ENCODE peak calls at places on chromosomes 13 and 19, in seven cellular contexts. Y is heart right ventricle, T is WERI-Rb-1, K is fibroblast of lung, X is H7, C is endothelial cell of umbilical vein, W is stomach. A is an unnamed sample.

GRCh38 chr19:40219721-40220276 is 1.6 kb upstream of the TTC9B start:
- DNase-seq in K (peak; percentile 79), T (no peak), Y (no peak), C (peak; percentile 85), X (no peak), W (no peak), A (no peak)

GRCh38 chr19:46461537-46461936 is 9.8 kb downstream of the PNMA8A start:
- DNase-seq in X (no peak), W (no peak), T (no peak), K (no peak), Y (no peak), C (no peak), A (no peak)

GRCh38 chr13:21402586-21403307 is 56.4 kb downstream of the ZDHHC20 start:
- DNase-seq in X (no peak), C (peak; percentile 16), T (no peak), Y (no peak), W (no peak), K (peak; percentile 43), A (no peak)

GRCh38 chr13:75902166-75903104 is 266.3 kb downstream of the LMO7 start:
- DNase-seq in X (no peak), Y (no peak), C (no peak), W (no peak), T (no peak), K (no peak), A (no peak)

GRCh38 chr13:100130092-100130491 is 41.2 kb downstream of the PCCA start:
- DNase-seq in K (peak; percentile 62), T (no peak), X (no peak), Y (no peak), W (no peak), C (peak; percentile 73), A (no peak)

GRCh38 chr19:329876-330275 is 14.7 kb downstream of the MIER2 start:
- DNase-seq in T (no peak), W (no peak), X (peak; percentile 14), K (no peak), C (no peak), Y (no peak), A (no peak)

GRCh38 chr13:42970824-42971669 is 21.0 kb downstream of the EPSTI1 start:
- DNase-seq in T (peak; percentile 9), X (peak; percentile 74), K (peak; percentile 37), C (peak; percentile 59), W (peak; percentile 47), Y (no peak), A (no peak)

GRCh38 chr13:81577601-81578000 is 1236.7 kb upstream of the SPRY2 start:
- DNase-seq in K (peak; percentile 26), C (no peak), W (no peak), Y (no peak), X (peak; percentile 27), T (no peak), A (no peak)

GRCh38 chr13:41402695-41403511 is 54.4 kb upstream of the RGCC start:
- DNase-seq in K (no peak), T (peak; percentile 8), W (no peak), X (peak; percentile 18), C (no peak), Y (no peak), A (no peak)

GRCh38 chr13:95438297-95438696 is 114.2 kb upstream of the CLDN10 start:
- DNase-seq in Y (no peak), K (no peak), C (peak; percentile 19), X (no peak), T (no peak), W (no peak), A (no peak)

GRCh38 chr13:43574601-43575000 is 212.2 kb downstream of the ENOX1 start:
- DNase-seq in X (no peak), C (no peak), Y (no peak), W (no peak), K (peak; percentile 23), T (no peak), A (no peak)

DNA sequence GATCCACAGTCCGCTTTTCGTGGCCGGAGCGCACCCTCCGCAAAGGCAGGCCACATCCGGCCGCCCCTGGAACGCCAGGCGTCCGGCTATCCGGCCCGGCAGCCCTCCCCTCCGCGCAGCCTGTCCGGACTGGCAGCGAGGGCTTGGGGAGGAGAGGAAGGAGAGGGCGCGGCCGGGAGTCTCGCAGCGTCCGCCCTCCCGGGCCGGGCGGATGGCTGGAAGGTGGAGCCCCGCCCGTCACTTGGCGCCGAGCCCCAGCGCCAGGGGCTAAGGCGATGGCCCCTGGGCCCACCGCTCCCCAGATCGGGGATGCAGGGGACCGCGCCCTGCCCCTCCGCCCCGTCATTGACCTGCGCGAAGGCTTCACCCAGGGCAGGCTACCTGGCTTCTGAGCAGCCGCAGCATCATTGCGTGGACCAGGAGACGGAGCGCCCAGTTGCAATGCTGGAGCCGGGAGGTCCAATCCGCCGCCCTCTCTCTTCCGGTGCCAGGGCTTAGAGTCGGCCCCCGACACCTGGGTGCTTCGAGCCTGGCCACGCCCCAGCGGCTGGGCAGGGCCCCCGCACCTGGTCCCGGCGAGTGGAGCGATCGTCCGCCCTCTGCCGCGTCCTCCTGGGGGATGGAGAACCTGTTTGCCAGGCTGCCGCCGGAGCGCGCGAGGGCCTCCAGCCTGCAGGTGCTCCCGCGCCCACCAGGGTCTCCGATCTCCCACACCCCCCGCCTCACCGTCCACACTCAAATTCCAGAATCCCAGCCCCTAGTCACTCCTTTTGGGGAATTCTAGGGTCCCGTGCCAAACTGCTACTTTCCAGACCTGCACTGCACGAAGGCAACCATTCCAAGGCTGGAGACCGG is at the start of gene FUT1:
- DNase-seq in W (peak; percentile 95), T (peak; percentile 70), Y (peak; percentile 78), K (peak; percentile 40), C (no peak), X (peak; percentile 98), A (no peak)
- H3K27me3 ChIP-seq in W (no peaks in the 10 kb centered on the region), T (no peaks in the 10 kb centered on the region), Y (peaks cover 39% of the 10 kb centered on the region), K (peaks cover 22% of the 10 kb centered on the region), C (no peaks in the 10 kb centered on the region), X (peaks cover 8% of the 10 kb centered on the region), A (no peaks in the 10 kb centered on the region)

GRCh38 chr19:35562336-35562735 is 1.1 kb downstream of the ATP4A start:
- DNase-seq in Y (no peak), X (no peak), T (no peak), K (no peak), C (no peak), W (no peak), A (no peak)
- H3K27me3 ChIP-seq in Y (peaks cover 61% of the 10 kb centered on the region), X (peaks cover 20% of the 10 kb centered on the region), T (no peaks in the 10 kb centered on the region), K (peaks cover 23% of the 10 kb centered on the region), C (no peaks in the 10 kb centered on the region), W (peaks cover 12% of the 10 kb centered on the region), A (peaks cover 29% of the 10 kb centered on the region)

DNA sequence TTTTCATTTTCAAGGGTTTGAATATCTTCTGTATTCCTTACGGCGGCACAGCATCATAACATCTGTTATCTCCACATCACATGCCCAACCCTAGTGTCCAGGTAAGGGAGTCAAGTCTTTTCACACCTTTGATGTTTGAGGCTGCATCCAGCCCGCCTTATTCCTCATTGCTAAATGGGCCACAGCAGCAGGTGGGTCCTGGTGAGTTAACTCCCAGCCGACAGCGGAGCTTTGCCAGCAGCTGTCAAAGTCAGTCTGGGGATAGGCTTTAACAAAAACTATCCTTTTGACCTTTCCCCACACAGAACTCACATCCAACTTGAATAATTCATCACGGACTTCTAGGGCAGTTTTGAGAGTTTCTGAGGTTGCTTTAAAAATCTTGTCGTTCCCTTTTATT is 235.1 kb downstream of the DLEU7 start:
- DNase-seq in K (peak; percentile 24), C (no peak), W (no peak), X (no peak), T (peak; percentile 10), Y (no peak), A (no peak)
- H3K27me3 ChIP-seq in K (peaks cover 10% of the 10 kb centered on the region), C (peaks cover 15% of the 10 kb centered on the region), W (no peaks in the 10 kb centered on the region), X (no peaks in the 10 kb centered on the region), T (no peaks in the 10 kb centered on the region), Y (no peaks in the 10 kb centered on the region), A (no peaks in the 10 kb centered on the region)

GRCh38 chr19:54535601-54536000 is 33.0 kb downstream of the LAIR2 start:
- DNase-seq in Y (no peak), T (no peak), X (no peak), W (no peak), C (no peak), K (no peak), A (no peak)

GRCh38 chr19:54532528-54532927 is 29.9 kb downstream of the LAIR2 start:
- DNase-seq in W (no peak), C (no peak), K (no peak), T (no peak), Y (no peak), X (no peak), A (no peak)

GRCh38 chr19:54534156-54534555 is 31.5 kb downstream of the LAIR2 start:
- DNase-seq in Y (no peak), W (no peak), X (no peak), C (no peak), T (no peak), K (no peak), A (no peak)

GRCh38 chr19:54530866-54531265 is 28.2 kb downstream of the LAIR2 start:
- DNase-seq in C (no peak), W (no peak), X (no peak), Y (no peak), T (no peak), K (no peak), A (no peak)

DNA sequence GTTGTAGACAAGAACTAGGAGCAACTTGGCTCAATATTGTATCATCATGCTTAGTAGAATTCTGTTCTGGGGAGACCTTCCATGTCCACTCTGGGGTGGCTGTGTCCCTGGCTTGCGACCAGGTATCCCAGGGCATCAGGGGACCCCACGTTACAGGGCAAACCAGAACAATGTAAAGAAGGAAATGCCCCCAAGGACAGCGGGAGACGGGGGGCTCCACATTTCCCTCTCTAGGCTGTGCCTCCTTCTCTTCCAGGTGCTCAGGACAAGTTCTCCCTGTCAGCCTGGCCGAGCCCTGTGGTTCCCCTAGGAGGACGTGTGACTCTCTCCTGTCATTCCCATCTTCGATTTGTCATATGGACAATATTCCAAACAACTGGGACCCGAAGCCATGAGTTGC is 30.8 kb downstream of the LAIR2 start:
- DNase-seq in T (no peak), X (no peak), C (no peak), Y (no peak), K (no peak), W (no peak), A (no peak)
- H3K27me3 ChIP-seq in T (peaks cover 84% of the 10 kb centered on the region), X (no peaks in the 10 kb centered on the region), C (no peaks in the 10 kb centered on the region), Y (peaks cover 43% of the 10 kb centered on the region), K (no peaks in the 10 kb centered on the region), W (no peaks in the 10 kb centered on the region), A (no peaks in the 10 kb centered on the region)

DNA sequence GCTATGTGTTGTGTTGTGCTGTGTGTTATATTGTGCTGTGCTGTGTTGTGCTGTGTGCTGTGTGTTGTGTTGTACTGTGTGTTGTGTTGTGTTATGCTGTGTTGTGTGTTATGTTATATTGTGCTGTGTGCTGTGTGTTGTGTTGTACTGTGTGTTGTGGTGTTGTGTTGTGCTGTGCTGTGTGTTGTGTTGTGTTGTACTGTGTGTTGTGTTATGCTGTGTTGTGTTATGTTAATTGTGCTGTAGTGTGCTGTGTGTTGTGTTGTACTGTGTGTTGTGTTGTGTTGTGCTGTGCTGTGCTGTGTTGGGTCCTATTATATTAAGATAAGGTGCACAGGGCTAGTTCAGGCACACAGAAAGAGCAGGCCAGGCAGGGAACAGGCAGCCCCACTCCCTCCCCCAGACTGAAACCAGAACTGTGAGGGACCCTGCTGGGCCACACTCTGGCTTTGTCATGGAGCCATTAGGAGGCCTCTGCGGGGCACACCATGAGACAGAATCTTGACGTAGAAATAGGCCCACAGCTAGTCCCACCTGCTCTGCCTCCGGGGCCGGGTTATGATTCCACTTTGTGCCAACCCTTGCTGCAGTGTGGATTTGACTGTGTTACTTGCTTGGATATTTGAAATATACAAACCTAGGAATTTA is 12.1 kb downstream of the SOX1 start:
- DNase-seq in W (no peak), K (no peak), Y (no peak), C (no peak), T (no peak), X (peak; percentile 73), A (no peak)
- H3K27me3 ChIP-seq in W (peaks cover 9% of the 10 kb centered on the region), K (peaks cover 3% of the 10 kb centered on the region), Y (peaks cover 74% of the 10 kb centered on the region), C (peaks cover 24% of the 10 kb centered on the region), T (peaks cover 97% of the 10 kb centered on the region), X (peaks cover 49% of the 10 kb centered on the region), A (peaks cover 49% of the 10 kb centered on the region)

GRCh38 chr13:29160862-29161261 is 340.7 kb downstream of the MTUS2 start:
- DNase-seq in W (no peak), T (no peak), C (no peak), X (no peak), Y (no peak), K (no peak), A (no peak)
- H3K27me3 ChIP-seq in W (no peaks in the 10 kb centered on the region), T (peaks cover 2% of the 10 kb centered on the region), C (no peaks in the 10 kb centered on the region), X (no peaks in the 10 kb centered on the region), Y (no peaks in the 10 kb centered on the region), K (no peaks in the 10 kb centered on the region), A (no peaks in the 10 kb centered on the region)